ENCODE peak calls at places on chromosomes 12 and 14, in nine cellular contexts. Q is A549, L is AG04450, U is cardiac muscle cell, T is cardiac fibroblast, H is ovary, K is lower leg skin, C is HCT116, X is progenitor cell of endocrine pancreas. Z is an unnamed sample.

GRCh38 chr14:88838015-88838414 is 13.6 kb downstream of the TTC8 start:
- DNase-seq in Q (no peak), L (no peak), U (no peak), T (no peak), H (no peak), K (no peak), C (no peak), X (no peak), Z (no peak)

GRCh38 chr14:89621009-89621421 is 204.0 kb upstream of the FOXN3 start:
- DNase-seq in Q (no peak), L (no peak), U (no peak), T (no peak), H (no peak), K (no peak), C (no peak), X (no peak), Z (peak)

GRCh38 chr12:29710104-29710503 is 73.6 kb downstream of the TMTC1 start:
- DNase-seq in Q (no peak), L (no peak), U (peak), T (peak), H (no peak), K (no peak), C (no peak), X (no peak), Z (no peak)

GRCh38 chr12:121939190-121939589 is 20.8 kb downstream of the CFAP251 start:
- DNase-seq in Q (no peak), L (no peak), U (no peak), T (no peak), H (no peak), K (no peak), C (no peak), X (no peak), Z (no peak)

GRCh38 chr12:14367097-14367661 is 1.7 kb downstream of the ATF7IP start:
- DNase-seq in Q (peak), L (no peak), U (peak), T (peak), H (no peak), K (no peak), C (no peak), X (no peak), Z (peak)

GRCh38 chr12:1795221-1795784 is 25.1 kb upstream of the LRTM2 start:
- DNase-seq in Q (no peak), L (no peak), U (no peak), T (no peak), H (no peak), K (no peak), C (no peak), X (no peak), Z (peak)

GRCh38 chr12:123830675-123831074 is 68.6 kb downstream of the DNAH10 start:
- DNase-seq in Q (no peak), L (no peak), U (no peak), T (no peak), H (no peak), K (no peak), C (no peak), X (no peak), Z (no peak)

GRCh38 chr14:50213795-50214194 is 17.6 kb downstream of the SOS2 start:
- DNase-seq in Q (no peak), L (no peak), U (no peak), T (no peak), H (no peak), K (no peak), C (no peak), X (no peak), Z (no peak)

GRCh38 chr14:61107896-61108295 is 126.9 kb downstream of the SLC38A6 start:
- DNase-seq in Q (no peak), L (no peak), U (no peak), T (no peak), H (no peak), K (peak), C (no peak), X (no peak), Z (no peak)

GRCh38 chr12:120041386-120042231 is 52.6 kb downstream of the BICDL1 start:
- DNase-seq in Q (no peak), L (no peak), U (no peak), T (no peak), H (no peak), K (no peak), C (no peak), X (no peak), Z (no peak)

GRCh38 chr12:67367843-67368242 is 98.7 kb downstream of the CAND1 start:
- DNase-seq in Q (no peak), L (no peak), U (no peak), T (no peak), H (no peak), K (no peak), C (no peak), X (no peak), Z (no peak)

GRCh38 chr14:91418387-91419043 is 895 bp upstream of the CCDC88C start:
- DNase-seq in Q (peak), L (no peak), U (peak), T (peak), H (peak), K (peak), C (peak), X (peak), Z (peak)

GRCh38 chr12:124542021-124542941 is 25.1 kb downstream of the NCOR2 start:
- DNase-seq in Q (peak), L (no peak), U (no peak), T (no peak), H (no peak), K (no peak), C (no peak), X (no peak), Z (no peak)

GRCh38 chr12:108191086-108191485 is 62.0 kb downstream of the WSCD2 start:
- DNase-seq in Q (no peak), L (no peak), U (no peak), T (no peak), H (no peak), K (peak), C (no peak), X (no peak), Z (no peak)

GRCh38 chr12:80226576-80226975 is 127.2 kb downstream of the OTOGL start:
- DNase-seq in Q (no peak), L (no peak), U (no peak), T (peak), H (no peak), K (no peak), C (no peak), X (no peak), Z (no peak)

GRCh38 chr12:3252416-3252815 is 175.2 kb downstream of the TSPAN9 start:
- DNase-seq in Q (no peak), L (peak), U (peak), T (peak), H (peak), K (peak), C (no peak), X (no peak), Z (no peak)

GRCh38 chr12:100901266-100901665 is 106.7 kb downstream of the ANO4 start:
- DNase-seq in Q (no peak), L (no peak), U (no peak), T (no peak), H (no peak), K (no peak), C (no peak), X (no peak), Z (no peak)

GRCh38 chr12:111823891-111824290 is 18.1 kb upstream of the MAPKAPK5 start:
- DNase-seq in Q (no peak), L (no peak), U (no peak), T (no peak), H (no peak), K (peak), C (no peak), X (no peak), Z (no peak)

GRCh38 chr14:76918176-76918750 is 92.1 kb downstream of the LRRC74A start:
- DNase-seq in Q (no peak), L (peak), U (no peak), T (peak), H (peak), K (peak), C (no peak), X (no peak), Z (no peak)

GRCh38 chr14:67719866-67720265 is 18.2 kb downstream of the RDH12 start:
- DNase-seq in Q (no peak), L (no peak), U (no peak), T (no peak), H (no peak), K (no peak), C (no peak), X (no peak), Z (no peak)

DNA sequence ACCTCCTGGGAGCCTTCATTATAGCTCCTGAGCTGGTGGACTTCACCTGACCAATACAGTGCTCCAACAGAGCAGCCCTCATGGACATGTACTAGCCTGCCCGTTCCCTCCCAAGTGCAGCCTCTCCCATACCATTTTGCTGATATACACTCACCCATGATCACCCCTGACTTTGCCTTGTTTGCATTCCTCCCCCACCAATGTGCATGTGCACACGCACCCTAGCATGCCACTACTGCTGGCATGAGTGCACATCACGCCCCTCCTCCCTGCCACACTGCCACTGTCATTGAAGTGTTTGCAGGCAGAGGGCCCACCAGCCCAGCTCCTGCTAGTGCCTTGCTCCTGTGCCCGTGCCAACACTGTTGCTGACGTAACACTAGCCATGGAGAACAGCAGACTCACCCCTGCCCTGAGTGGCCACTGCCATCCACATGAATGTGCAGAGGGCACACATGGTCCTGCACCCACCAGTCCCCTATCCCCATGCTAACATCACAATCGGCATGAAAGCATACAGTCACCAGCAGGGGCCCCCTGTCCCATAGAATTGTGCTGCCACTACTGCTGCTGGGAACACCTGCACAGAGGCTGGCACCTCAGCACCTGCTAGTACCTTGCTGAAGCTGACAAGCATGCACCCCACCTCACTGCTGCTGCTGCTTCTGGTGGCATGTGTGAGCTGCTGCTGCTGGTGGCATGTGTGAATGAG is 110.3 kb downstream of the SINHCAF start:
- DNase-seq in Q (no peak), L (no peak), U (no peak), T (no peak), H (no peak), K (no peak), C (no peak), X (no peak), Z (no peak)
- TF ChIP-seq CTCF in Q (no peak), L (no peak), U (no peak), T (no peak), H (no peak), K (no peak), C (peak), X (no peak), Z (no peak)

GRCh38 chr14:35229495-35230089 is 62.6 kb upstream of the PSMA6 start:
- DNase-seq in Q (no peak), L (no peak), U (peak), T (peak), H (no peak), K (no peak), C (no peak), X (no peak), Z (no peak)
- TF ChIP-seq CTCF in Q (peak), L (peak), U (peak), T (no peak), H (no peak), K (no peak), C (peak), X (peak), Z (no peak)

DNA sequence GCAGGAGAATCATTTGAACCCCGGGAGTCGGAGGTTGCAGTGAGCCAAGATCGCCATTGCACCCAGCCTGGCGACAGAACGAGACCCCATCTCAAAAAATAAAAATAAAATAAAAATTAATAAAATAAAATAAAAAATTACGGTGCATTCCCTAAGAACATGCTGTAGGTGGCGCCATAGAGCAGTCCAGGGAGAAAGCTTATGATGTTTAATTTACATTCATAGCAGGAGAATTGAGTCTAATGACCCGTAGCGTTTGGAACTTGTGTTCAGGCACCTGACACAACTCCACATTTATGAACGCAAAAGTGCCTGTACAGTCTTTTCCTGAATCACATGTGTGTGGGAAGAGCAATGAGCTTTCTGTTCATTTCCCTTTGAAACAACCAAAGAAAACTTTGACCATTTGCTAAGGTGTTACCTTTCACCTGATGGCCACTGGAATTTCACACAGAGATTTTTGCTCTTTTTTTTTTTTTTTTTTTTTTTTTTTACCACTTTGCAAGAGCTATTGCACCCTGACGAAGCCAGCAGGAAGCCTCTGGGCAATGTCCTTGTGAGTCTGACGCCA is 60.6 kb upstream of the KCNA1 start:
- DNase-seq in Q (peak), L (no peak), U (peak), T (peak), H (no peak), K (no peak), C (no peak), X (no peak), Z (peak)
- TF ChIP-seq CTCF in Q (peak), L (peak), U (peak), T (peak), H (no peak), K (no peak), C (peak), X (peak), Z (peak)

DNA sequence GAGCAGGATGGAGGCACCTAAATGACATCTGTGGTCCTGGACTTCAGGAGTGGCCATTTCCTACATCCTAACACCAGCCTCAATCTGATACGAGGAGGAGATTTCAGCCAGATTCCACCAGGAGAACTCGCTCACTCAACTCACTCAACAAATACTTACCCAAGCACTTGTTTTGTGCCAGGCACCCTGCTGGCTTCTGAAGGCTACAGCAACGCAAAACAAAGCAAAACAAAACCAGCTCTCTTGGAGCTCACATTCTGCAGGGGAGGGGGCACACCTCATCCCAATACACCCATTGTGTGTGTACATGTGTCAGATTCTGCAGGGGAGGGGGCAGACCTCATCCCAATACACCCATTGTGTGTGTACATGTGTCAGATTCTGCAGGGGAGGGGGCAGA is 144.8 kb downstream of the PIWIL1 start:
- DNase-seq in Q (peak), L (no peak), U (no peak), T (no peak), H (no peak), K (no peak), C (no peak), X (no peak), Z (no peak)
- TF ChIP-seq CTCF in Q (no peak), L (no peak), U (no peak), T (no peak), H (no peak), K (no peak), C (no peak), X (peak), Z (no peak)

GRCh38 chr14:53999061-53999488 is 42.5 kb upstream of the BMP4 start:
- DNase-seq in Q (peak), L (peak), U (peak), T (peak), H (no peak), K (no peak), C (no peak), X (no peak), Z (no peak)

GRCh38 chr14:54000341-54000811 is 43.8 kb upstream of the BMP4 start:
- DNase-seq in Q (peak), L (no peak), U (no peak), T (peak), H (no peak), K (no peak), C (no peak), X (no peak), Z (no peak)

GRCh38 chr14:54002653-54003052 is 46.0 kb upstream of the BMP4 start:
- DNase-seq in Q (no peak), L (peak), U (no peak), T (peak), H (no peak), K (no peak), C (no peak), X (no peak), Z (no peak)

GRCh38 chr14:54003064-54003463 is 46.4 kb upstream of the BMP4 start:
- DNase-seq in Q (no peak), L (no peak), U (no peak), T (no peak), H (no peak), K (no peak), C (no peak), X (no peak), Z (no peak)

DNA sequence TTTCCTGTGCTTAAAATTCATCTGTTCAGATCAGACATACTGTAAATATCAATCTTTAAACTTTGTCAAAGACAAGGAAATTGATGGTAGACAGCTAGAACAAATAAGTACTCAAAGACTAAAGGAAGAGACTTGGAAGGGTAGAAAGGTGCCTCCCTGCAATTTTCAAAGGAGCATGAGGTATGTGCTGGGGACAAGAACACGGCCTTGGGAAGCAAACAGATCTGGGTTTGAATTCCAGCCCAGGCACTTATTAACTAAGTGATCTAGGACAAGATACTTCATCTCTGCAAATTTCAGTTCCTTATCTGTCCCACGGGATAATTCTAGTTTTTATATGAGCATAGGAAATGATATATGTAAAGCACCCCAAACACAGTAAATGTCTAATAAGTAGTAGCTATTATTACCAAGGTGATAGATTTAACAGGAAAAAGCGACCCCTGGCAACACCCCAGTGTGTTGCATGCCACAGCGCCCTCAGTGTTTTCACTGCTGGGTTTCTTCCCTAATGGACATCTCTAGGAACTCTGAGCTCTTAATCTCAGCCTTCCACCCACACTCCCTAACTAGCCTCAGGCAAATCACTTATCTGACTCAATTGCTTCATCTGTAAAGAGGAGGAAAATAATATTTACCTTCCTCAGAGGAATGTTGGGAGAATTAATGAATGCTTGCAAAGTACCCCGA is 44.7 kb upstream of the BMP4 start:
- DNase-seq in Q (peak), L (no peak), U (peak), T (no peak), H (no peak), K (no peak), C (no peak), X (no peak), Z (no peak)
- TF ChIP-seq CTCF in Q (no peak), L (no peak), U (no peak), T (no peak), H (no peak), K (no peak), C (peak), X (peak), Z (no peak)

DNA sequence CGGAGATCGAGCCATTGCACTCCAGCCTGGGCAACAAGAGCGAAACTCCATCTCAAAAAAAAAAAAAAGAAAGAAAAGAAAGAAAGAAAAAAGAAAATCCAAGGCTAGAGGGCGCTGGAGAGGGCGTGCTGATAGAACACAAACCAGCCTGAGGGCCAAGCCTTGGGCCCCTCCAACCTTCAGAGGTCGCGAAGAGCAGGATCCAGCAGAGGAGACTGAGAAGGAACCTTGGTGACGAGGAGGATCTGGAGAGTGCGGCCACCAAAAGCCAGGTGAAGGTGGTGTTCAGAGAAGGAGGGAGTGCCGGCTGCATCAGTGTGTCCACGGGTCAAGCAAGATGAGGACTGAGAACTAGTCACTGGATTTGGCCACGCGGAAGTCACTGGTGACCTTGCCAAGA is 4.1 kb upstream of the DYNC1H1 start:
- DNase-seq in Q (no peak), L (no peak), U (peak), T (peak), H (peak), K (peak), C (no peak), X (no peak), Z (no peak)
- TF ChIP-seq CTCF in Q (peak), L (peak), U (peak), T (peak), H (no peak), K (no peak), C (peak), X (peak), Z (peak)

GRCh38 chr14:92513204-92513965 is at the start of gene RIN3:
- DNase-seq in Q (peak), L (peak), U (peak), T (peak), H (peak), K (peak), C (no peak), X (peak), Z (peak)

GRCh38 chr14:92511472-92512247 is 1.9 kb upstream of the RIN3 start:
- DNase-seq in Q (peak), L (peak), U (no peak), T (peak), H (no peak), K (no peak), C (peak), X (no peak), Z (no peak)

GRCh38 chr14:92510972-92511371 is 2.6 kb upstream of the RIN3 start:
- DNase-seq in Q (peak), L (no peak), U (no peak), T (no peak), H (no peak), K (no peak), C (peak), X (no peak), Z (peak)

GRCh38 chr14:92513966-92514843 is 624 bp downstream of the RIN3 start:
- DNase-seq in Q (peak), L (no peak), U (peak), T (peak), H (peak), K (no peak), C (no peak), X (no peak), Z (peak)

DNA sequence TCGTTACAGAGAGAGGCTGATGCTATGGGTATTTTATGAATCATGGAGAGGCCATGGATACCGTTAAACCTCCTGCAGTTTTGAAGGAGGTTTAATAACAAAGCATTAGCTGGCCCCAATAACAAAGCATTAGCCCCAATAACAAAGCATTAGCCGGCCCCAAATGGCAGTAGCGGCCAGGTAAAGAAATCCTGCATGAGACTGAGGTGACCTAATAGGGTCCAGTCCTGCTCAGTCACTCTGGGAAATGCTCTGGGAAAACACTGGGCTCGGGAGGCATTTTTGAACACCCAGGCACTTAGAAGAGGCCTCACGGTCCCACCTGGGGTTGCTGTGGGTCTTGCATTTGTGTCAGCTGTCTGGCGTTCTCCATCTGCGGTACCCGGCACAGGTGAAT is 776 bp upstream of the RIN3 start:
- DNase-seq in Q (no peak), L (no peak), U (no peak), T (no peak), H (no peak), K (no peak), C (no peak), X (no peak), Z (no peak)
- TF ChIP-seq CTCF in Q (no peak), L (no peak), U (no peak), T (no peak), H (no peak), K (no peak), C (no peak), X (no peak), Z (no peak)